ENCODE peak calls at places on chromosomes 16 and 17, in seven cellular contexts. J is NK-92 treated with Interleukin-12 subunit alpha and Interleukin-12 subunit beta, amount 100 ng/mL, for 24 hours; P is colonic mucosa; R is Kasumi-1; W is GM10248; Z is AG04450; B is T-helper 2 cell. Q is an unnamed sample.

GRCh38 chr16:67641779-67642708 is 2.9 kb upstream of the CARMIL2 start:
- DNase-seq in J (no peak), P (no peak), R (no peak), W (no peak), Z (no peak), B (no peak), Q (peak; percentile 56)

GRCh38 chr17:5555254-5555653 is 29.1 kb downstream of the NLRP1 start:
- DNase-seq in J (no peak), P (no peak), R (no peak), W (no peak), Z (peak; percentile 33), B (no peak), Q (no peak)

GRCh38 chr17:14921936-14922335 is 343.2 kb downstream of the PMP22 start:
- DNase-seq in J (no peak), P (no peak), R (no peak), W (no peak), Z (no peak), B (no peak), Q (no peak)

GRCh38 chr16:74999683-75000480 is 1.1 kb downstream of the ZNRF1 start:
- DNase-seq in J (peak; percentile 68), P (peak; percentile 69), R (no peak), W (peak; percentile 51), Z (no peak), B (peak; percentile 45), Q (no peak)

GRCh38 chr17:22517716-22518115 is 825.4 kb downstream of the KCNJ18 start:
- DNase-seq in J (no peak), P (no peak), R (no peak), W (no peak), Z (no peak), B (no peak), Q (no peak)

GRCh38 chr16:29641561-29641960 is 21.5 kb upstream of the SPN start:
- DNase-seq in J (no peak), P (no peak), R (peak; percentile 36), W (peak; percentile 52), Z (no peak), B (no peak), Q (peak; percentile 61)

GRCh38 chr17:38320482-38320881 is 23.3 kb downstream of the GPR179 start:
- DNase-seq in J (no peak), P (no peak), R (no peak), W (no peak), Z (no peak), B (no peak), Q (no peak)

GRCh38 chr16:2902337-2903130 is 9.2 kb upstream of the FLYWCH1 start:
- DNase-seq in J (no peak), P (no peak), R (no peak), W (no peak), Z (no peak), B (no peak), Q (no peak)

GRCh38 chr17:4573682-4574081 is 10.6 kb upstream of the SMTNL2 start:
- DNase-seq in J (no peak), P (no peak), R (no peak), W (peak; percentile 66), Z (no peak), B (peak; percentile 19), Q (no peak)

GRCh38 chr17:67639555-67639954 is 78.2 kb upstream of the NOL11 start:
- DNase-seq in J (no peak), P (no peak), R (no peak), W (no peak), Z (no peak), B (no peak), Q (no peak)

GRCh38 chr16:53968896-53969295 is 264.9 kb downstream of the FTO start:
- DNase-seq in J (no peak), P (no peak), R (no peak), W (no peak), Z (no peak), B (no peak), Q (no peak)

GRCh38 chr16:2532494-2533141 is 1.4 kb upstream of the CEMP1 start:
- DNase-seq in J (no peak), P (peak; percentile 87), R (peak; percentile 23), W (no peak), Z (no peak), B (peak; percentile 56), Q (peak; percentile 44)

GRCh38 chr16:87789437-87790277 is 23.9 kb upstream of the KLHDC4 start:
- DNase-seq in J (no peak), P (no peak), R (no peak), W (no peak), Z (peak; percentile 39), B (no peak), Q (no peak)

GRCh38 chr17:3005696-3006095 is 57.7 kb downstream of the OR1D5 start:
- DNase-seq in J (no peak), P (no peak), R (no peak), W (no peak), Z (no peak), B (no peak), Q (no peak)

GRCh38 chr17:61286449-61286848 is 113.2 kb upstream of the TBX2 start:
- DNase-seq in J (no peak), P (no peak), R (no peak), W (no peak), Z (no peak), B (no peak), Q (no peak)

GRCh38 chr17:81684442-81684911 is 666 bp downstream of the HGS start:
- DNase-seq in J (no peak), P (no peak), R (no peak), W (no peak), Z (no peak), B (no peak), Q (no peak)

GRCh38 chr16:84785843-84786538 is 33.8 kb upstream of the CRISPLD2 start:
- DNase-seq in J (no peak), P (peak; percentile 65), R (no peak), W (no peak), Z (no peak), B (no peak), Q (no peak)

GRCh38 chr16:56634715-56635440 is 2.4 kb downstream of the MT1M start:
- DNase-seq in J (no peak), P (no peak), R (no peak), W (no peak), Z (no peak), B (no peak), Q (no peak)

GRCh38 chr16:26530584-26531289 is 536.0 kb upstream of the C16orf82 start:
- DNase-seq in J (no peak), P (no peak), R (no peak), W (no peak), Z (no peak), B (no peak), Q (no peak)

GRCh38 chr16:58515871-58516767 is 802 bp downstream of the SETD6 start:
- DNase-seq in J (peak; percentile 27), P (peak; percentile 66), R (no peak), W (peak; percentile 67), Z (no peak), B (peak; percentile 27), Q (no peak)

GRCh38 chr16:85421338-85422123 is 191.6 kb upstream of the GSE1 start:
- DNase-seq in J (no peak), P (no peak), R (no peak), W (no peak), Z (no peak), B (no peak), Q (no peak)

GRCh38 chr17:17512866-17513265 is 16.7 kb upstream of the RASD1 start:
- DNase-seq in J (no peak), P (no peak), R (no peak), W (no peak), Z (no peak), B (no peak), Q (no peak)

GRCh38 chr17:27755706-27756466 is 44.4 kb downstream of the NOS2 start:
- DNase-seq in J (no peak), P (no peak), R (no peak), W (no peak), Z (no peak), B (no peak), Q (no peak)

GRCh38 chr16:86142801-86143236 is 243.9 kb downstream of the IRF8 start:
- DNase-seq in J (no peak), P (no peak), R (no peak), W (no peak), Z (no peak), B (no peak), Q (no peak)

GRCh38 chr17:83050651-83051422 is 28.6 kb upstream of the METRNL start:
- DNase-seq in J (no peak), P (peak; percentile 63), R (no peak), W (no peak), Z (no peak), B (no peak), Q (no peak)

GRCh38 chr17:19014628-19015215 is 10.2 kb upstream of the FAM83G start:
- DNase-seq in J (no peak), P (no peak), R (no peak), W (no peak), Z (no peak), B (no peak), Q (no peak)

GRCh38 chr16:67637625-67638024 is 7.3 kb upstream of the CARMIL2 start:
- DNase-seq in J (no peak), P (no peak), R (no peak), W (no peak), Z (no peak), B (no peak), Q (no peak)

GRCh38 chr17:67601897-67602296 is 115.8 kb upstream of the NOL11 start:
- DNase-seq in J (no peak), P (no peak), R (no peak), W (no peak), Z (no peak), B (no peak), Q (no peak)

GRCh38 chr17:32627233-32628008 is 140.6 kb downstream of the CDK5R1 start:
- DNase-seq in J (no peak), P (no peak), R (no peak), W (no peak), Z (no peak), B (no peak), Q (no peak)

GRCh38 chr17:57946798-57947358 is 8.3 kb downstream of the CUEDC1 start:
- DNase-seq in J (peak; percentile 33), P (peak; percentile 72), R (peak; percentile 48), W (peak; percentile 76), Z (peak; percentile 55), B (no peak), Q (peak; percentile 12)

GRCh38 chr17:29526322-29526721 is 40.5 kb downstream of the ABHD15 start:
- DNase-seq in J (no peak), P (no peak), R (no peak), W (no peak), Z (no peak), B (no peak), Q (no peak)